ENCODE peak calls at places on chromosomes 6 and 20, in ten cellular contexts. One of them, this sample, is unnamed.

GRCh38 chr6:150894935-150895686 is 29.6 kb downstream of the MTHFD1L start:
- DNase-seq in activated T-helper 1 cell treated with anti-CD3 and anti-CD28 coated beads, Interleukin-2, amount 50 U/mL, for 16 hours: no peak
- DNase-seq in germinal center: no peak
- DNase-seq in fibroblast of the conjunctiva: peak; percentile 36
- DNase-seq in left cardiac atrium: no peak
- DNase-seq in omental fat pad: no peak
- DNase-seq in HEK293T: no peak
- DNase-seq in Kasumi-1: no peak
- DNase-seq in NCI-H748 treated with DMSO at 0.1 percent for 48 hours: peak; percentile 26
- DNase-seq in NCI-H1436: no peak
- DNase-seq in this sample: peak; percentile 66

GRCh38 chr6:162706236-162706635 is 21.3 kb downstream of the PRKN start:
- DNase-seq in activated T-helper 1 cell treated with anti-CD3 and anti-CD28 coated beads, Interleukin-2, amount 50 U/mL, for 16 hours: no peak
- DNase-seq in germinal center: no peak
- DNase-seq in fibroblast of the conjunctiva: no peak
- DNase-seq in left cardiac atrium: peak; percentile 79
- DNase-seq in omental fat pad: no peak
- DNase-seq in HEK293T: no peak
- DNase-seq in Kasumi-1: peak; percentile 91
- DNase-seq in NCI-H748 treated with DMSO at 0.1 percent for 48 hours: no peak
- DNase-seq in NCI-H1436: no peak
- DNase-seq in this sample: no peak

GRCh38 chr6:140546640-140547039 is 1172.2 kb upstream of the CITED2 start:
- DNase-seq in activated T-helper 1 cell treated with anti-CD3 and anti-CD28 coated beads, Interleukin-2, amount 50 U/mL, for 16 hours: no peak
- DNase-seq in germinal center: no peak
- DNase-seq in fibroblast of the conjunctiva: no peak
- DNase-seq in left cardiac atrium: no peak
- DNase-seq in omental fat pad: no peak
- DNase-seq in HEK293T: no peak
- DNase-seq in Kasumi-1: no peak
- DNase-seq in NCI-H748 treated with DMSO at 0.1 percent for 48 hours: no peak
- DNase-seq in NCI-H1436: no peak
- DNase-seq in this sample: peak; percentile 52

GRCh38 chr6:45415315-45415714 is 37.6 kb upstream of the SUPT3H start:
- DNase-seq in activated T-helper 1 cell treated with anti-CD3 and anti-CD28 coated beads, Interleukin-2, amount 50 U/mL, for 16 hours: no peak
- DNase-seq in germinal center: no peak
- DNase-seq in fibroblast of the conjunctiva: no peak
- DNase-seq in left cardiac atrium: no peak
- DNase-seq in omental fat pad: no peak
- DNase-seq in HEK293T: peak; percentile 23
- DNase-seq in Kasumi-1: peak; percentile 62
- DNase-seq in NCI-H748 treated with DMSO at 0.1 percent for 48 hours: no peak
- DNase-seq in NCI-H1436: no peak
- DNase-seq in this sample: no peak

GRCh38 chr6:30884521-30885480 is 482 bp downstream of the DDR1 start:
- DNase-seq in activated T-helper 1 cell treated with anti-CD3 and anti-CD28 coated beads, Interleukin-2, amount 50 U/mL, for 16 hours: no peak
- DNase-seq in germinal center: peak; percentile 68
- DNase-seq in fibroblast of the conjunctiva: no peak
- DNase-seq in left cardiac atrium: no peak
- DNase-seq in omental fat pad: no peak
- DNase-seq in HEK293T: no peak
- DNase-seq in Kasumi-1: no peak
- DNase-seq in NCI-H748 treated with DMSO at 0.1 percent for 48 hours: peak; percentile 33
- DNase-seq in NCI-H1436: no peak
- DNase-seq in this sample: peak; percentile 63

GRCh38 chr6:159838020-159838744 is 38.1 kb downstream of the PNLDC1 start:
- DNase-seq in activated T-helper 1 cell treated with anti-CD3 and anti-CD28 coated beads, Interleukin-2, amount 50 U/mL, for 16 hours: no peak
- DNase-seq in germinal center: no peak
- DNase-seq in fibroblast of the conjunctiva: no peak
- DNase-seq in left cardiac atrium: no peak
- DNase-seq in omental fat pad: no peak
- DNase-seq in HEK293T: no peak
- DNase-seq in Kasumi-1: no peak
- DNase-seq in NCI-H748 treated with DMSO at 0.1 percent for 48 hours: no peak
- DNase-seq in NCI-H1436: no peak
- DNase-seq in this sample: no peak

GRCh38 chr6:87944541-87944954 is 103.1 kb upstream of the SPACA1 start:
- DNase-seq in activated T-helper 1 cell treated with anti-CD3 and anti-CD28 coated beads, Interleukin-2, amount 50 U/mL, for 16 hours: no peak
- DNase-seq in germinal center: no peak
- DNase-seq in fibroblast of the conjunctiva: no peak
- DNase-seq in left cardiac atrium: peak; percentile 74
- DNase-seq in omental fat pad: no peak
- DNase-seq in HEK293T: peak; percentile 54
- DNase-seq in Kasumi-1: no peak
- DNase-seq in NCI-H748 treated with DMSO at 0.1 percent for 48 hours: no peak
- DNase-seq in NCI-H1436: no peak
- DNase-seq in this sample: peak; percentile 57

GRCh38 chr6:54254886-54255285 is 53.4 kb upstream of the TINAG start:
- DNase-seq in activated T-helper 1 cell treated with anti-CD3 and anti-CD28 coated beads, Interleukin-2, amount 50 U/mL, for 16 hours: no peak
- DNase-seq in germinal center: no peak
- DNase-seq in fibroblast of the conjunctiva: no peak
- DNase-seq in left cardiac atrium: no peak
- DNase-seq in omental fat pad: no peak
- DNase-seq in HEK293T: no peak
- DNase-seq in Kasumi-1: no peak
- DNase-seq in NCI-H748 treated with DMSO at 0.1 percent for 48 hours: no peak
- DNase-seq in NCI-H1436: no peak
- DNase-seq in this sample: no peak

GRCh38 chr20:14543040-14543439 is 205.6 kb upstream of the FLRT3 start:
- DNase-seq in activated T-helper 1 cell treated with anti-CD3 and anti-CD28 coated beads, Interleukin-2, amount 50 U/mL, for 16 hours: no peak
- DNase-seq in germinal center: no peak
- DNase-seq in fibroblast of the conjunctiva: no peak
- DNase-seq in left cardiac atrium: no peak
- DNase-seq in omental fat pad: no peak
- DNase-seq in HEK293T: no peak
- DNase-seq in Kasumi-1: no peak
- DNase-seq in NCI-H748 treated with DMSO at 0.1 percent for 48 hours: no peak
- DNase-seq in NCI-H1436: no peak
- DNase-seq in this sample: peak; percentile 14

This sample was measured in foreskin fibroblast.